ENCODE peak calls at places on chromosomes 1 and 21, in nine cellular contexts. Z, M, W, R, I, V, B, T and Q are unnamed samples.

GRCh38 chr1:41240806-41241747 is 1.0 kb downstream of the SCMH1 start:
- DNase-seq in Z (peak), M (peak), W (no peak), R (peak), I (no peak), V (peak), B (peak), T (peak), Q (no peak)

GRCh38 chr1:48938975-48939374 is 162.3 kb upstream of the BEND5 start:
- DNase-seq in Z (no peak), M (no peak), W (no peak), R (no peak), I (no peak), V (no peak), B (no peak), T (no peak), Q (no peak)

GRCh38 chr1:967466-968343 is 1.4 kb downstream of the PLEKHN1 start:
- DNase-seq in Z (no peak), M (no peak), W (no peak), R (no peak), I (no peak), V (no peak), B (no peak), T (no peak), Q (no peak)

GRCh38 chr1:32724678-32725594 is 22.4 kb upstream of the SYNC start:
- DNase-seq in Z (no peak), M (no peak), W (peak), R (peak), I (peak), V (peak), B (peak), T (peak), Q (peak)

GRCh38 chr21:33266784-33267135 is 593 bp downstream of the IL10RB start:
- DNase-seq in Z (no peak), M (no peak), W (no peak), R (no peak), I (no peak), V (no peak), B (no peak), T (no peak), Q (no peak)

GRCh38 chr21:29208666-29209059 is 78.2 kb downstream of the MAP3K7CL start:
- DNase-seq in Z (no peak), M (no peak), W (no peak), R (peak), I (peak), V (peak), B (no peak), T (no peak), Q (no peak)

GRCh38 chr1:57633055-57633454 is 209.2 kb upstream of the DAB1 start:
- DNase-seq in Z (no peak), M (no peak), W (no peak), R (no peak), I (no peak), V (no peak), B (peak), T (no peak), Q (no peak)

GRCh38 chr1:3323021-3323790 is 131.3 kb upstream of the ARHGEF16 start:
- DNase-seq in Z (no peak), M (no peak), W (no peak), R (no peak), I (no peak), V (no peak), B (no peak), T (peak), Q (no peak)

GRCh38 chr1:49728377-49728776 is 295.4 kb downstream of the AGBL4 start:
- DNase-seq in Z (no peak), M (no peak), W (no peak), R (peak), I (no peak), V (no peak), B (no peak), T (no peak), Q (no peak)

GRCh38 chr1:225768662-225769426 is 8.8 kb upstream of the SRP9 start:
- DNase-seq in Z (peak), M (no peak), W (no peak), R (no peak), I (no peak), V (no peak), B (no peak), T (no peak), Q (no peak)

GRCh38 chr21:39085843-39086415 is 97.3 kb downstream of the PSMG1 start:
- DNase-seq in Z (no peak), M (no peak), W (no peak), R (no peak), I (no peak), V (no peak), B (no peak), T (no peak), Q (no peak)

GRCh38 chr21:39086547-39086946 is 96.7 kb downstream of the PSMG1 start:
- DNase-seq in Z (no peak), M (no peak), W (no peak), R (no peak), I (no peak), V (no peak), B (no peak), T (no peak), Q (no peak)

GRCh38 chr21:39087976-39088370 is 95.3 kb downstream of the PSMG1 start:
- DNase-seq in Z (no peak), M (no peak), W (no peak), R (no peak), I (no peak), V (no peak), B (no peak), T (no peak), Q (no peak)

GRCh38 chr21:39087238-39087975 is 95.8 kb downstream of the PSMG1 start:
- DNase-seq in Z (no peak), M (no peak), W (no peak), R (no peak), I (no peak), V (no peak), B (no peak), T (no peak), Q (no peak)

DNA sequence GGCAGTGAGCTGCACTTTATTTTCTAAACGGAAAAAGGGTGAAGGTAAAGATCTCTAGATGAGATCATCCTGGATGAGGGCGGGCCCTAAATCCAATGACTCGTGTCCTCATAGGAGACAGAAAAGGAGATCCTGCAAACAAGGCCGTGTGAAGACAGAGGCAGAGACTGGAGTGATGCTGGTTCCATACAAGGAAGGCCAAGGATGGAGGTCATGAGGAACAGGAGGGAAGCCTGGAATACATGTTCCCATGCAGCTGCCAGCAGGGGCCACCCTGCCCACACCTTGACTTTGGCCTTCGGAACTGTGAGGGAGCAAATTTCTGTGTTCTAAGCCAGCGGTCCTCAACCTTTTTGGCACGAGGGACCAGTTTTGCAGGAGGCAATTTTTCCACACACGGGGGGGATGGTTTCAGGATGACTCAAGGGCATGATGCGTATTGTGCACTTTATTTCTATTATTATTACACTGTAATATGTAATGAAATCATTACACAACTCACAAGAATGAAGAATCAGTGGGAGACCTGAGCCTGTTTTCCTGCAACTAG is 94.3 kb downstream of the PSMG1 start:
- DNase-seq in Z (no peak), M (peak), W (no peak), R (peak), I (no peak), V (peak), B (no peak), T (no peak), Q (no peak)
- TF ChIP-seq CTCF in Z (no peak), M (peak), W (peak), R (no peak), I (no peak), V (no peak), B (peak), T (no peak), Q (no peak)

GRCh38 chr1:207049974-207050391 is 1.0 kb downstream of the YOD1 start:
- DNase-seq in Z (no peak), M (peak), W (no peak), R (peak), I (no peak), V (peak), B (no peak), T (peak), Q (no peak)
- H3K4me3 ChIP-seq in Z (peak), M (peak), W (peak), R (peak), I (peak), V (peak), B (peak), T (peak), Q (peak)

GRCh38 chr1:66685265-66685664 is 67.0 kb upstream of the DYNLT5 start:
- DNase-seq in Z (no peak), M (no peak), W (no peak), R (peak), I (no peak), V (no peak), B (no peak), T (no peak), Q (no peak)

GRCh38 chr1:66685670-66686069 is 66.6 kb upstream of the DYNLT5 start:
- DNase-seq in Z (no peak), M (no peak), W (no peak), R (peak), I (no peak), V (no peak), B (no peak), T (no peak), Q (no peak)

GRCh38 chr1:66684353-66684752 is 67.9 kb upstream of the DYNLT5 start:
- DNase-seq in Z (no peak), M (no peak), W (no peak), R (no peak), I (no peak), V (no peak), B (no peak), T (no peak), Q (no peak)

GRCh38 chr1:66686406-66686805 is 65.9 kb upstream of the DYNLT5 start:
- DNase-seq in Z (no peak), M (no peak), W (no peak), R (no peak), I (no peak), V (no peak), B (no peak), T (no peak), Q (no peak)

GRCh38 chr1:66687333-66687732 is 64.9 kb upstream of the DYNLT5 start:
- DNase-seq in Z (no peak), M (no peak), W (no peak), R (no peak), I (no peak), V (no peak), B (no peak), T (no peak), Q (no peak)
- TF ChIP-seq CTCF in Z (no peak), M (no peak), W (no peak), R (no peak), I (no peak), V (no peak), B (no peak), T (no peak), Q (no peak)

DNA sequence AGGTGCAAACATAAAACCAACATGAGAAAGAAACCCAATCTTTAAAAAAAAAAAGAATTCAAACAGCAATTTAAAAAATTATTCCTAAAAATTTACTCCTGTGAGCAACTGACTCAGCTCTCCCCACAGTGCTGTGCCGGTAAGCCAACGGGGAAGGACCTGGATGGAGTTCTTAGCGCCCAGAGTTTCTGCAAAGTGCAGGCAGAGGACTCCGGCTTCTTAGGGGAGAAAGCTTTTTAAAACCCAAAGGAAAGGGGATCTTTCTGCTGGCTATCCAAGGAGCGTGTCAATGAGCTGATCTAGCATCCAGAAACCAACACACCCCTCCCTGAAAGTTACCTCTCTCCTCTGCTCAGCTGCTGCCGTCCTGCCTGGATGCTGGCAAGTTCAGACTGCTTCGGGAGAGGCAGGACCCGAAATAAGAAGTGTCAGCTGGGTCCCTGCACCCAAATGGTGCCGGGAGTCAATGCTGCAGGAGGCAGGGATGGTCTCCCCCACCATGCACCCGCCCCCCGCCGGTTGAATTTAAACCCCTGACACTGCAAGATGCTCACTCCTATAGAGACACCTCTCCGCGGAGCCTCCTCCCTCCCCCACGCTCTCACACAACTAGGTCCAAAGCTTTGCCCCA is 32.2 kb upstream of the H6PD start:
- DNase-seq in Z (no peak), M (no peak), W (no peak), R (no peak), I (no peak), V (no peak), B (no peak), T (no peak), Q (no peak)
- H3K4me3 ChIP-seq in Z (no peak), M (peak), W (peak), R (peak), I (peak), V (peak), B (peak), T (peak), Q (peak)

GRCh38 chr1:231814536-231814935 is 187.9 kb downstream of the DISC1 start:
- DNase-seq in Z (no peak), M (no peak), W (no peak), R (no peak), I (no peak), V (peak), B (no peak), T (no peak), Q (no peak)
- TF ChIP-seq CTCF in Z (no peak), M (no peak), W (no peak), R (no peak), I (no peak), V (no peak), B (no peak), T (no peak), Q (no peak)

GRCh38 chr1:201557572-201557958 is 18.6 kb downstream of the NAV1 start:
- DNase-seq in Z (no peak), M (no peak), W (no peak), R (no peak), I (no peak), V (peak), B (no peak), T (no peak), Q (no peak)
- H3K4me3 ChIP-seq in Z (no peak), M (no peak), W (no peak), R (no peak), I (no peak), V (no peak), B (no peak), T (no peak), Q (no peak)